ENCODE peak calls at places on chromosomes 13 and 19, in six cellular contexts. N is H1; V is stimulated activated CD8-positive, alpha-beta memory T cell treated with anti-CD3 and anti-CD28 coated beads, Interleukin-7, amount 100 ng/mL, for 1 hour; U is mucosa of descending colon; D is activated CD4-positive, alpha-beta T cell treated with anti-CD3 and anti-CD28 coated beads for 36 hours; W is left kidney. Z is an unnamed sample.

GRCh38 chr19:7575426-7576040 is 20.1 kb upstream of the CAMSAP3 start:
- DNase-seq in D (peak; percentile 31), U (no peak), W (no peak), V (no peak), N (no peak), Z (no peak)

GRCh38 chr13:89568746-89569145 is 1778.7 kb upstream of the MIR17HG start:
- DNase-seq in U (no peak), D (no peak), N (no peak), V (no peak), W (no peak), Z (no peak)

GRCh38 chr19:12720851-12721655 is 2.7 kb downstream of the TNPO2 start:
- DNase-seq in W (peak; percentile 45), U (peak; percentile 32), V (no peak), D (peak; percentile 43), N (no peak), Z (no peak)

GRCh38 chr19:1013218-1013617 is 7.7 kb downstream of the TMEM259 start:
- DNase-seq in D (no peak), V (no peak), U (no peak), N (no peak), W (no peak), Z (no peak)

GRCh38 chr19:56217039-56217949 is 15.2 kb downstream of the ZSCAN5C start:
- DNase-seq in D (peak; percentile 10), N (peak; percentile 27), U (no peak), V (no peak), W (peak; percentile 70), Z (no peak)

GRCh38 chr13:28609936-28610335 is 49.0 kb upstream of the POMP start:
- DNase-seq in N (no peak), D (no peak), V (no peak), U (no peak), W (no peak), Z (no peak)

GRCh38 chr19:38713227-38713649 is 31.0 kb downstream of the CAPN12 start:
- DNase-seq in V (no peak), U (no peak), D (no peak), W (peak; percentile 66), N (no peak), Z (no peak)

GRCh38 chr19:39737929-39738328 is at the start of gene CLC:
- DNase-seq in W (no peak), V (no peak), N (no peak), U (no peak), D (no peak), Z (no peak)

GRCh38 chr19:23758187-23759074 is at the start of gene ZNF681:
- DNase-seq in V (peak; percentile 60), N (peak; percentile 46), U (peak; percentile 92), D (peak; percentile 94), W (peak; percentile 98), Z (peak; percentile 44)

GRCh38 chr19:48874309-48875135 is 2.3 kb downstream of the PPP1R15A start:
- DNase-seq in D (peak; percentile 45), V (no peak), W (no peak), U (peak; percentile 47), N (no peak), Z (no peak)

GRCh38 chr19:32330149-32330548 is 15.3 kb upstream of the ZNF507 start:
- DNase-seq in D (no peak), V (no peak), U (no peak), N (no peak), W (peak; percentile 44), Z (no peak)

GRCh38 chr13:111396457-111396856 is 76.0 kb downstream of the TEX29 start:
- DNase-seq in W (no peak), U (no peak), V (no peak), D (no peak), N (no peak), Z (no peak)

GRCh38 chr13:96792736-96793444 is 201.4 kb downstream of the OXGR1 start:
- DNase-seq in N (no peak), D (no peak), V (no peak), U (no peak), W (peak; percentile 12), Z (no peak)

GRCh38 chr19:6271721-6272410 is 7.9 kb downstream of the MLLT1 start:
- DNase-seq in D (no peak), U (peak; percentile 54), V (no peak), W (peak; percentile 84), N (no peak), Z (no peak)

GRCh38 chr19:54262470-54262869 is 5.4 kb upstream of the LILRB5 start:
- DNase-seq in N (no peak), V (no peak), D (no peak), W (no peak), U (no peak), Z (no peak)

GRCh38 chr19:14412436-14413071 is 6.6 kb downstream of the DDX39A start:
- DNase-seq in D (no peak), U (no peak), V (no peak), N (no peak), W (no peak), Z (no peak)

GRCh38 chr13:73158851-73159250 is 100.0 kb downstream of the KLF5 start:
- DNase-seq in U (no peak), N (no peak), W (no peak), V (no peak), D (no peak), Z (no peak)

GRCh38 chr13:64263285-64263684 is 2847.6 kb upstream of the PCDH20 start:
- DNase-seq in V (no peak), N (no peak), D (no peak), U (no peak), W (no peak), Z (no peak)

GRCh38 chr13:102440259-102440936 is 38.5 kb upstream of the FGF14 start:
- DNase-seq in W (peak; percentile 22), D (no peak), N (no peak), U (peak; percentile 37), V (no peak), Z (no peak)